ENCODE peak calls at places on chromosomes 3 and 15, in seven cellular contexts. P, M, O, F, S, N and R are unnamed samples. For H3K27me3, the result is how much of the 10 kb centered on the place peaks cover.

GRCh38 chr3:31892500-31892899 is 88.6 kb downstream of the OSBPL10 start:
- DNase-seq in P (no peak), M (no peak), O (no peak), F (no peak), S (no peak), N (no peak), R (no peak)

GRCh38 chr3:86180696-86181095 is 810.3 kb downstream of the VGLL3 start:
- DNase-seq in P (no peak), M (no peak), O (no peak), F (no peak), S (no peak), N (no peak), R (no peak)

GRCh38 chr3:17632401-17633100 is 109.9 kb downstream of the TBC1D5 start:
- DNase-seq in P (peak), M (no peak), O (peak), F (no peak), S (no peak), N (peak), R (no peak)

GRCh38 chr3:160758929-160759577 is 3.0 kb downstream of the PPM1L start:
- DNase-seq in P (no peak), M (no peak), O (no peak), F (no peak), S (no peak), N (no peak), R (no peak)

GRCh38 chr3:121951291-121951690 is 57.1 kb downstream of the SLC15A2 start:
- DNase-seq in P (no peak), M (no peak), O (no peak), F (peak), S (no peak), N (no peak), R (no peak)

GRCh38 chr15:83065431-83065830 is 1.6 kb downstream of the BTBD1 start:
- DNase-seq in P (no peak), M (no peak), O (no peak), F (no peak), S (no peak), N (no peak), R (no peak)

GRCh38 chr3:76369170-76369569 is 583.8 kb upstream of the ZNF717 start:
- DNase-seq in P (no peak), M (no peak), O (peak), F (no peak), S (no peak), N (no peak), R (no peak)

GRCh38 chr3:121660356-121661171 is at the start of gene HCLS1:
- DNase-seq in P (peak), M (no peak), O (no peak), F (no peak), S (peak), N (peak), R (peak)

GRCh38 chr15:60370804-60371700 is 26.7 kb downstream of the ANXA2 start:
- DNase-seq in P (no peak), M (peak), O (peak), F (peak), S (peak), N (peak), R (no peak)

GRCh38 chr3:194485876-194486539 is 794 bp downstream of the ATP13A3 start:
- DNase-seq in P (peak), M (no peak), O (no peak), F (peak), S (peak), N (peak), R (peak)

GRCh38 chr15:85616549-85616948 is 178.2 kb downstream of the KLHL25 start:
- DNase-seq in P (no peak), M (no peak), O (no peak), F (no peak), S (no peak), N (no peak), R (no peak)
- H3K27ac ChIP-seq in P (no peak), M (peak), O (no peak), F (peak), S (peak), N (peak), R (peak)

DNA sequence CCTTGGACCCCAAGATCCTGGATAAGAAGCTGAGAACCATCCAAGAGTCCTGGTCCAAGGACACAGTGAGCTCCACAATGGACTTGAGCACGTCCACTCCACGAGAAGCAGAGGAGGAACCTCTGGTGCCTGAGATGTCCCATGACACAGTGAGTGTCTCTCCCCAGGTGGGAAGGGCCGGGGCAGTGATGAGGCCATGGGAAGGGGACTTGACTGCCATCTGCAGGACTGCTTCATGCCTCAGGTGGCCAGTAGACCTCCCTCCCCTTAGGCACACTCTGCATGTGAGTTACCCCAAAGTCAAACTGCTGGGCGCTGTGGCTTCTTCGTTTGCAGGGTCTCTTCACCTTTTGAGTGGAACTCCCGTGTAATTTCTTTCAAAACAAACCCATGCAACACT is 59.7 kb downstream of the CCDC33 start:
- DNase-seq in P (no peak), M (no peak), O (no peak), F (no peak), S (no peak), N (no peak), R (no peak)
- TF ChIP-seq CTCF in P (no peak), M (no peak), O (no peak), F (no peak), S (no peak), N (peak), R (no peak)

DNA sequence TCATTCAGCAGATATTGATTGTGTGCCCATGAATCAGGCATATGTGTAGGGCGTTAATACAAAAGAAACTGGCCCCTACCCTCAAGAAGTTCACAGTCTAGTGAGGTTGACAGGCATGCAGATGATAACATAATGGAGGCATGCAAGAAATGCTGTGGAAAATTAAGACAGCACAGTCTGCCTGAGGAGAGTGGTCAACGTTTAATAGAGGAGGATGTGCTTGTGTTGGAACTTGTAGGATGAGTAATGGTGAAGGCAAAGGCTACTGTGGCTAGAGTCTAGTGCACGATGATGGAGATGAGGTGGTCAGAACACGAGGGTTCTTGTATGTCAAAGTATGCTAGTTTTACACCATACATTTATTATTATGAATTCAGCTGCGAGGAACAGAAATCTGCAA is 295.7 kb downstream of the SOX2 start:
- DNase-seq in P (no peak), M (no peak), O (no peak), F (no peak), S (no peak), N (no peak), R (no peak)
- H3K27me3 ChIP-seq in P (under half), M (under half), O (under half), F (under half), S (under half), N (under half), R (under half)

GRCh38 chr3:50354186-50354764 is 3.6 kb downstream of the CYB561D2 start:
- DNase-seq in P (no peak), M (no peak), O (no peak), F (no peak), S (no peak), N (no peak), R (no peak)

GRCh38 chr3:50354850-50355249 is 4.2 kb downstream of the CYB561D2 start:
- DNase-seq in P (no peak), M (no peak), O (no peak), F (no peak), S (no peak), N (no peak), R (no peak)

GRCh38 chr3:50355829-50356552 is 3.3 kb downstream of the TMEM115 start:
- DNase-seq in P (no peak), M (no peak), O (no peak), F (no peak), S (no peak), N (no peak), R (no peak)

GRCh38 chr3:50358355-50358926 is 880 bp downstream of the TMEM115 start:
- DNase-seq in P (no peak), M (no peak), O (no peak), F (no peak), S (no peak), N (no peak), R (no peak)

DNA sequence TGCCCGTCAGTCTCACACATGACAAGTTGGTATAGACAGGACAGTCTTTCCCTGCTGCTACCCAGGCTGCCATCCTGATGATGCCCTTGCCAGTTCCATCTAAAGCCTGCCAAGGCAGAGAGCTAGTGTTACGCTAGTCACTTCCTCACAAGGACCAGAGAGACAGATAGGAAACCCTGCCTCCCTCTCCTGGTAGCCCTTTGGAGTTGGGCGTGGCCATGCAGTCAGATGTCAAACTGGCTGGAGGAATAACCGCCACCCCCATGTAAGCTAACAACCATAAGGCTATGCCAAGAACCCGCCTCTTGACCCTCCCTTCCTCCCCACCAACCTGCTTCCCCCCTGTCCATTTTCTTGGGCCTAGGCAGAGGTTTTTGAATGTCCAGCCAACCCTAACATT is 2.8 kb downstream of the TMEM115 start:
- DNase-seq in P (peak), M (no peak), O (no peak), F (peak), S (peak), N (no peak), R (no peak)
- H3K27ac ChIP-seq in P (no peak), M (no peak), O (no peak), F (no peak), S (no peak), N (peak), R (no peak)

DNA sequence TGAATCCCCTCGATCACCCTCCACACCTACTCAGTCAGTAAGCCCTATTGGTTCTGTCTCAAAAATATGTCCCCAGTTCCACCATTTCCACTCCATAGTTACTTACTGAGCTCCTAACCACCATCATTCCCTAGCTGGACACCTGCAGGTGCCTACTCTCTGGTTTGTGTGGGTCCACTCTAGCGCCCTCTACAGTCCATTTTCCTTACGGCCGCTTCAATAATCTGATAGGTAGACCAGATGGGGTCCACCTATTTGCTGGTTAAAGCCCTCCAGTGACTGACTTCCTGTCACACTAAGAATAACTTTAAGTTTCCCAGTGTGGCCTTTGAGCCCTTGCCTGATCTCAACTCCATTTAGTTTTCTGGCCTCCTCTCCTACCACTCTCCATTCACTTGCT is 5.0 kb downstream of the GXYLT2 start:
- DNase-seq in P (peak), M (no peak), O (no peak), F (no peak), S (no peak), N (no peak), R (no peak)
- TF ChIP-seq CTCF in P (no peak), M (peak), O (peak), F (no peak), S (no peak), N (no peak), R (no peak)

DNA sequence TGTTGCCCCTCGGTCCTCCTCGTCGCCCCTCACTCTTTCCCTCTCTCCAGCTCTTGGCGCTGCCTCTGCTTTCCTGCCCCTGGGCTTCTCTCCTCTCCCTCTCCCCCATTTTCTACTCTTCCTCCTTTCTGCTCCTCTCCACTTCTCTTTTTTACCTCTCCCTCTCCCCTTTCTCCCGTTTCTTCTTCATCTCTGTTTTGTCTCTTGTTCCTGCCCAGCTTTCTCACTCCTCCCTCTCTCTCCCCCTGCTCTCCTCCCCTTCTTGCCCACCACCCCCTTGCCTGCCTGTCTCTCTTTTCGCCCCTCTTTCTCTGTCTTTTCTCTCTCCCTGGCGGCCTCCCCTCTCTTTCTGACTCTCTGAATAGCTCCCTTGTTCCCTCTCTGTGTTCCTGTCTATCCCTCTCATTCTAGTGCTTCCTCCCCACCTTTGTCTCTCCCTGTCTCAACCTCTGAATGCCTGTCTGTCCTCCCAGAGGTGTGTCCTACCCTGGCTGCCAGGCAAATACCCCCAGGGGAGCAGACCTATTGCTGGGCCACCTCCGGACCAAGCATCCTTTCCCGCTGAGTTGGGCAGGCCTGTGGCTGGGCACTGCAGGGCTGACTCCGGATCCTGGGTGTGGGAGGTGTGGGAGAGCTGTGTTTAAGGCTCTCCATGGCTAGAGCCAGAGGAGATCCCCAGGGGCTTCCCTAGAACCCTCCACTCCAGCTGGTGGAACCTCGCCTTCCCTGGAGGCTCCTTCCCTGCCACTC is 41.0 kb downstream of the EPHB3 start:
- DNase-seq in P (no peak), M (no peak), O (no peak), F (no peak), S (no peak), N (no peak), R (no peak)
- H3K27me3 ChIP-seq in P (under half), M (under half), O (under half), F (under half), S (under half), N (under half), R (under half)

GRCh38 chr3:15325228-15325627 is 7.2 kb downstream of the SH3BP5 start:
- DNase-seq in P (no peak), M (peak), O (peak), F (no peak), S (no peak), N (peak), R (no peak)
- H3K27ac ChIP-seq in P (no peak), M (peak), O (peak), F (no peak), S (no peak), N (peak), R (no peak)

GRCh38 chr3:184568591-184568917 is 7.0 kb downstream of the EPHB3 start:
- DNase-seq in P (no peak), M (no peak), O (no peak), F (no peak), S (no peak), N (no peak), R (no peak)
- TF ChIP-seq CTCF in P (no peak), M (no peak), O (no peak), F (no peak), S (no peak), N (no peak), R (no peak)

GRCh38 chr15:23642413-23643044 is 5.1 kb downstream of the MAGEL2 start:
- DNase-seq in P (peak), M (no peak), O (peak), F (peak), S (peak), N (peak), R (peak)
- H3K27me3 ChIP-seq in P (under half), M (under half), O (under half), F (under half), S (under half), N (under half), R (under half)